ENCODE peak calls at places on chromosome X, in nine cellular contexts. P is stomach; A is CD4-positive, CD25-positive, alpha-beta regulatory T cell; I is breast epithelium; N is iPS DF 6.9; W is GM23338; T is body of pancreas; E is Karpas-422; U is small intestine. C is an unnamed sample.

GRCh38 chrX:109740076-109740809 is 7.2 kb upstream of the ACSL4 start:
- DNase-seq in P (no peak), A (no peak), I (peak; percentile 33), N (no peak), W (no peak), T (peak; percentile 22), E (no peak), U (peak; percentile 25), C (no peak)

GRCh38 chrX:131066237-131066636 is 8.1 kb downstream of the ARHGAP36 start:
- DNase-seq in P (no peak), A (no peak), I (no peak), N (no peak), W (no peak), T (no peak), E (no peak), U (no peak), C (no peak)

GRCh38 chrX:9605484-9605883 is 140.6 kb downstream of the TBL1X start:
- DNase-seq in P (no peak), A (no peak), I (no peak), N (no peak), W (no peak), T (no peak), E (no peak), U (no peak), C (no peak)

GRCh38 chrX:28609917-28610613 is 22.8 kb downstream of the IL1RAPL1 start:
- DNase-seq in P (peak; percentile 63), A (no peak), I (no peak), N (no peak), W (no peak), T (peak; percentile 25), E (no peak), U (no peak), C (no peak)

GRCh38 chrX:98068210-98068609 is 1184.5 kb downstream of the RPA4 start:
- DNase-seq in P (no peak), A (no peak), I (no peak), N (no peak), W (no peak), T (no peak), E (no peak), U (no peak), C (no peak)

GRCh38 chrX:67555578-67556203 is 11.9 kb downstream of the AR start:
- DNase-seq in P (peak; percentile 43), A (peak; percentile 26), I (no peak), N (no peak), W (peak; percentile 60), T (peak; percentile 33), E (peak; percentile 71), U (peak; percentile 3), C (peak; percentile 70)

GRCh38 chrX:64642482-64642881 is 247.2 kb upstream of the MTMR8 start:
- DNase-seq in P (no peak), A (peak; percentile 21), I (no peak), N (no peak), W (peak; percentile 42), T (no peak), E (peak; percentile 68), U (no peak), C (peak; percentile 27)

GRCh38 chrX:54482839-54483593 is 13.0 kb downstream of the FGD1 start:
- DNase-seq in P (no peak), A (no peak), I (no peak), N (no peak), W (peak; percentile 59), T (no peak), E (no peak), U (no peak), C (no peak)

GRCh38 chrX:80812176-80812575 is 2.5 kb upstream of the BRWD3 start:
- DNase-seq in P (no peak), A (peak; percentile 43), I (no peak), N (no peak), W (peak; percentile 75), T (no peak), E (peak; percentile 68), U (peak; percentile 3), C (no peak)

GRCh38 chrX:107537815-107538214 is 88.4 kb downstream of the FRMPD3 start:
- DNase-seq in P (peak; percentile 26), A (peak; percentile 53), I (no peak), N (no peak), W (peak; percentile 85), T (peak; percentile 37), E (peak; percentile 84), U (peak; percentile 28), C (peak; percentile 63)

GRCh38 chrX:51332188-51332942 is at the start of gene NUDT10:
- DNase-seq in P (no peak), A (peak; percentile 18), I (no peak), N (peak; percentile 22), W (peak; percentile 81), T (peak; percentile 21), E (no peak), U (no peak), C (peak; percentile 49)

GRCh38 chrX:22526339-22526738 is 253.6 kb downstream of the CBLL2 start:
- DNase-seq in P (no peak), A (no peak), I (no peak), N (no peak), W (no peak), T (no peak), E (no peak), U (no peak), C (no peak)

GRCh38 chrX:125291124-125291523 is 28.5 kb upstream of the TEX13C start:
- DNase-seq in P (no peak), A (no peak), I (no peak), N (no peak), W (no peak), T (no peak), E (no peak), U (no peak), C (no peak)
- H3K36me3 ChIP-seq in P (no peaks in the 10 kb centered on the region), A (no peaks in the 10 kb centered on the region), I (no peaks in the 10 kb centered on the region), N (no peaks in the 10 kb centered on the region), W (no peaks in the 10 kb centered on the region), T (no peaks in the 10 kb centered on the region), E (no peaks in the 10 kb centered on the region), U (no peaks in the 10 kb centered on the region), C (no peaks in the 10 kb centered on the region)

DNA sequence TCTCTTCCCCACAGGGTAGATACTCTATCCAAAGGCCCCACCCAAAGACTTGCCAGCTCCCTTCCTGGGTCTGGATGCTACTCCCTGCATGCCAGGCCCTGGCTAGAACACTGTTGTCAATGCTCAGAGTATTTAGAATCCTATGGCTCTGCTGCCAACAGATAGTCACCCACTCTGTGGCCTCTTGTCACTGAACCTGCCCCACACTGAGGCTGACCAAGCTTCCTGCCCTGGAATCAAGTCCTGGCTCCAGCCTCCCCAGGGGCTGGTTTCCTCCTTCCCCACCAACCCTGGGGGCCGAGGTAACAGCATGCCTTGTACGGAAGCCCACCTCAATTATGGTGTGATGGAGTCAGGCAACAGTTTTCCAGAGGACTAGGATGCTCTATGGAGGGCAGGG is 63.3 kb downstream of the EFNB1 start:
- DNase-seq in P (no peak), A (no peak), I (no peak), N (no peak), W (no peak), T (no peak), E (no peak), U (no peak), C (no peak)
- H3K27ac ChIP-seq in P (no peak overlapping the region), A (no peak overlapping the region), I (no peak overlapping the region), N (no peak overlapping the region), W (no peak overlapping the region), T (no peak overlapping the region), E (no peak overlapping the region), U (no peak overlapping the region), C (no peak overlapping the region)

DNA sequence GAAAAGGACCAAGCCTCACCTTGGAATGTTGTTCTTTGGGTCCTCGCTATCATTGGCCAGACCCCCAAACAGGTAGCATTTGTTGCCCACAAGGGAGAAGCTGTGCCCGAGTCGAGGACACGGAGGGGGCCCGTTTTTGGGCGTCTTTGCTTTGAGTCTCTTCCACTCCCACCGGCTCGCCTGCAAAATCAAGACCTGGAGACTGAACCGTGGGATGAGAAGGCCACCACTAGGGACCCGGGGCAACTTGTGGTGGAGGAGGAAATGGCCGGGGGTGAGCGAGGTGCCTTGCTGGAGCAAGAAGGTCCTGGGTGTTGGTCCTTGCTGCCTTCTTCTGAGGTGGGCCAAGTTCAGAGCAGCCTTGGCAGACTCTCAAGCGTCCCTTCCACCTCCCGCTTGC is 7.5 kb downstream of the HCFC1 start:
- DNase-seq in P (no peak), A (no peak), I (no peak), N (no peak), W (no peak), T (no peak), E (no peak), U (no peak), C (no peak)
- H3K36me3 ChIP-seq in P (peaks cover 54% of the 10 kb centered on the region), A (peaks cover 46% of the 10 kb centered on the region), I (no peaks in the 10 kb centered on the region), N (peaks cover 24% of the 10 kb centered on the region), W (no peaks in the 10 kb centered on the region), T (peaks cover 13% of the 10 kb centered on the region), E (no peaks in the 10 kb centered on the region), U (peaks cover 7% of the 10 kb centered on the region), C (peaks cover 34% of the 10 kb centered on the region)

GRCh38 chrX:1727531-1728027 is 112.7 kb downstream of the ASMT start:
- DNase-seq in P (no peak), A (no peak), I (no peak), N (no peak), W (peak; percentile 85), T (no peak), E (no peak), U (no peak), C (peak; percentile 41)
- H3K27ac ChIP-seq in P (no peak overlapping the region), A (no peak overlapping the region), I (no peak overlapping the region), N (no peak overlapping the region), W (peak overlapping the region; percentile 82), T (no peak overlapping the region), E (no peak overlapping the region), U (no peak overlapping the region), C (no peak overlapping the region)

GRCh38 chrX:152822383-152823086 is 8.0 kb downstream of the CETN2 start:
- DNase-seq in P (no peak), A (no peak), I (no peak), N (no peak), W (no peak), T (no peak), E (peak; percentile 29), U (no peak), C (no peak)

GRCh38 chrX:152823657-152824056 is 6.9 kb downstream of the CETN2 start:
- DNase-seq in P (no peak), A (no peak), I (no peak), N (no peak), W (no peak), T (no peak), E (no peak), U (no peak), C (no peak)

GRCh38 chrX:152819271-152819670 is 11.3 kb downstream of the CETN2 start:
- DNase-seq in P (no peak), A (no peak), I (no peak), N (no peak), W (no peak), T (no peak), E (no peak), U (no peak), C (no peak)

GRCh38 chrX:152819732-152820131 is 10.8 kb downstream of the CETN2 start:
- DNase-seq in P (no peak), A (no peak), I (no peak), N (no peak), W (no peak), T (no peak), E (peak; percentile 6), U (no peak), C (no peak)

DNA sequence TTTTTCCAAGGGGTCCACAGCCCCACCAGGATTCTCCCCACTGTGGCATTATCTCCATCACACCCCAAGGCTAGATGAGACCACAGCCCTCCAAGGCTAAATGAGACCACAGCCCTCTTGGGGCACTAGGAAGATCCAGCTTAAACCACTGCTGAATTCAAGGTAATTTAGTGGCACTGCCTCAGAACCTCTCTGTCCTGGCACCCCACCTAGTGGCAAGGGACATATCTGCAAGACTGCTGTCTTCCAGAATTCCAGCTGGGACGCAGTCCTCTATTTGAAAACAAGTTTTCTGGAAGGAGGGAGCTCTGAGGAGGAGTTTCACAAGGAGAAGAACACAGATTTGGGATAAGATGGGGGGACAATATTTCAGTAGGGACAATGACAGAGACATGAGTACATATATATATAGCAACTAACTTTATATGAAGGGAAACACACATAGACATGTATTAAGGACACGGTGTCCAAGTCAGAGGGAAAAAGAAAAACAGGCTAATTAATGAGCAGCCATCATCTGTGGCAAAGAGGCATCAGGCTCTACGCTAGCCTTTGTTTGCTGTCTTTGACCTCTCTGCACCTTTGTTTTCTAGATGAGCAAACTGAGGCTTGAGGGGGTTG is 9.3 kb downstream of the CETN2 start:
- DNase-seq in P (peak; percentile 52), A (peak; percentile 15), I (no peak), N (no peak), W (peak; percentile 74), T (peak; percentile 53), E (peak; percentile 70), U (peak; percentile 45), C (peak; percentile 54)
- H3K36me3 ChIP-seq in P (no peaks in the 10 kb centered on the region), A (no peaks in the 10 kb centered on the region), I (no peaks in the 10 kb centered on the region), N (no peaks in the 10 kb centered on the region), W (no peaks in the 10 kb centered on the region), T (no peaks in the 10 kb centered on the region), E (no peaks in the 10 kb centered on the region), U (no peaks in the 10 kb centered on the region), C (no peaks in the 10 kb centered on the region)